ENCODE peak calls at places on chromosomes 7 and 10, in four cellular contexts. V is kidney glomerular epithelial cell, I is HepG2, W is GF-D8. P is an unnamed sample.

GRCh38 chr10:71621263-71621751 is 98.3 kb downstream of the C10orf105 start:
- DNase-seq in V (no peak), I (no peak), W (no peak), P (peak; percentile 10)

GRCh38 chr10:71708301-71708703 is 11.3 kb downstream of the C10orf105 start:
- DNase-seq in V (no peak), I (peak; percentile 21), W (no peak), P (no peak)

GRCh38 chr7:30335763-30336487 is 51.5 kb downstream of the ZNRF2 start:
- DNase-seq in V (no peak), I (no peak), W (no peak), P (no peak)

GRCh38 chr7:25854608-25855497 is 297.1 kb upstream of the NFE2L3 start:
- DNase-seq in V (peak; percentile 98), I (peak; percentile 66), W (no peak), P (peak; percentile 100)

GRCh38 chr10:80709879-80710278 is 172.2 kb downstream of the SH2D4B start:
- DNase-seq in V (no peak), I (no peak), W (no peak), P (no peak)

GRCh38 chr7:144709066-144709465 is 126.8 kb downstream of the TPK1 start:
- DNase-seq in V (no peak), I (no peak), W (no peak), P (no peak)

GRCh38 chr7:103944230-103944900 is 45.1 kb downstream of the RELN start:
- DNase-seq in V (no peak), I (no peak), W (no peak), P (no peak)

GRCh38 chr10:95440756-95441546 is 120.2 kb downstream of the SORBS1 start:
- DNase-seq in V (peak; percentile 15), I (peak; percentile 43), W (no peak), P (peak; percentile 46)

GRCh38 chr7:149171894-149172533 is 23.3 kb upstream of the ZNF282 start:
- DNase-seq in V (peak; percentile 52), I (peak; percentile 54), W (no peak), P (peak; percentile 51)

GRCh38 chr7:127650842-127651555 is 995 bp upstream of the SND1 start:
- DNase-seq in V (no peak), I (no peak), W (no peak), P (no peak)

GRCh38 chr10:71840177-71840711 is 10.8 kb downstream of the PSAP start:
- DNase-seq in V (peak; percentile 98), I (no peak), W (no peak), P (peak; percentile 97)

GRCh38 chr7:151327659-151328058 is 14.0 kb upstream of the NUB1 start:
- DNase-seq in V (peak; percentile 57), I (no peak), W (no peak), P (peak; percentile 73)

GRCh38 chr10:119768455-119769094 is 42.7 kb downstream of the INPP5F start:
- DNase-seq in V (no peak), I (no peak), W (no peak), P (no peak)

GRCh38 chr7:111290982-111291381 is 200.1 kb downstream of the LRRN3 start:
- DNase-seq in V (no peak), I (no peak), W (no peak), P (no peak)

GRCh38 chr10:124619802-124620490 is 124.2 kb downstream of the FAM53B start:
- DNase-seq in V (no peak), I (no peak), W (no peak), P (no peak)

GRCh38 chr7:30934225-30934624 is 22.6 kb downstream of the AQP1 start:
- DNase-seq in V (no peak), I (no peak), W (no peak), P (no peak)

GRCh38 chr10:48981310-48981907 is 41.8 kb upstream of the LRRC18 start:
- DNase-seq in V (no peak), I (peak; percentile 24), W (no peak), P (peak; percentile 55)

GRCh38 chr10:119314061-119314460 is 106.7 kb downstream of the GRK5 start:
- DNase-seq in V (no peak), I (no peak), W (no peak), P (no peak)

GRCh38 chr7:129298268-129298893 is 73.6 kb downstream of the AHCYL2 start:
- DNase-seq in V (peak; percentile 54), I (peak; percentile 36), W (no peak), P (peak; percentile 68)

GRCh38 chr10:48444861-48445841 is 138.7 kb downstream of the MAPK8 start:
- DNase-seq in V (peak; percentile 36), I (peak; percentile 27), W (no peak), P (peak; percentile 49)

GRCh38 chr10:132101529-132101928 is 35.8 kb downstream of the JAKMIP3 start:
- DNase-seq in V (no peak), I (no peak), W (no peak), P (no peak)

GRCh38 chr7:184768-185264 is 7.6 kb upstream of the FAM20C start:
- DNase-seq in V (no peak), I (no peak), W (no peak), P (no peak)

GRCh38 chr10:96719850-96720421 is 378 bp downstream of the PIK3AP1 start:
- DNase-seq in V (peak; percentile 23), I (peak; percentile 16), W (peak; percentile 61), P (peak; percentile 81)

GRCh38 chr10:129909080-129909479 is 55.0 kb downstream of the EBF3 start:
- DNase-seq in V (no peak), I (no peak), W (no peak), P (no peak)

GRCh38 chr10:60203993-60204618 is 185.6 kb downstream of the ANK3 start:
- DNase-seq in V (peak; percentile 1), I (peak; percentile 5), W (no peak), P (peak; percentile 58)

GRCh38 chr7:70512144-70512543 is 619.8 kb upstream of the GALNT17 start:
- DNase-seq in V (no peak), I (no peak), W (no peak), P (no peak)

GRCh38 chr7:32427769-32428291 is 62.4 kb downstream of the LSM5 start:
- DNase-seq in V (peak; percentile 67), I (peak; percentile 62), W (no peak), P (peak; percentile 92)

GRCh38 chr10:49798275-49798674 is 36.2 kb upstream of the OGDHL start:
- DNase-seq in V (no peak), I (no peak), W (no peak), P (no peak)

GRCh38 chr10:46548781-46549090 is 7.7 kb downstream of the GPRIN2 start:
- DNase-seq in V (no peak), I (no peak), W (no peak), P (no peak)

GRCh38 chr7:25032774-25033743 is 53.1 kb upstream of the OSBPL3 start:
- DNase-seq in V (no peak), I (no peak), W (no peak), P (no peak)

GRCh38 chr10:6530211-6530840 is 49.8 kb downstream of the PRKCQ start:
- DNase-seq in V (no peak), I (no peak), W (no peak), P (no peak)

GRCh38 chr10:59027975-59028640 is 148.3 kb upstream of the PHYHIPL start:
- DNase-seq in V (no peak), I (no peak), W (no peak), P (no peak)

GRCh38 chr7:157654350-157654749 is 317.5 kb downstream of the DNAJB6 start:
- DNase-seq in V (no peak), I (no peak), W (no peak), P (no peak)

GRCh38 chr10:113356794-113357687 is 195.8 kb upstream of the HABP2 start:
- DNase-seq in V (no peak), I (no peak), W (no peak), P (no peak)